ENCODE peak calls at places on chromosomes 6 and 20, in six cellular contexts. N is PC-3, K is astrocyte, I is MM.1S, Z is IMR-90, U is NT2/D1. D is an unnamed sample.

GRCh38 chr6:11918739-11919605 is 93.1 kb upstream of the HIVEP1 start:
- DNase-seq in N (no peak), Z (peak; percentile 53), U (no peak), K (no peak), I (no peak), D (no peak)

GRCh38 chr6:14119764-14120163 is 2.2 kb downstream of the CD83 start:
- DNase-seq in K (no peak), U (no peak), Z (no peak), N (no peak), I (no peak), D (no peak)

GRCh38 chr20:24892522-24892921 is 56.5 kb upstream of the CST7 start:
- DNase-seq in Z (no peak), I (no peak), K (no peak), N (no peak), U (no peak), D (no peak)

GRCh38 chr6:167748046-167748445 is 78.7 kb upstream of the AFDN start:
- DNase-seq in K (no peak), Z (no peak), N (no peak), U (no peak), I (no peak), D (no peak)

GRCh38 chr6:53301801-53302537 is 46.8 kb downstream of the ELOVL5 start:
- DNase-seq in I (no peak), N (peak; percentile 44), U (no peak), K (no peak), Z (no peak), D (no peak)

GRCh38 chr20:5078399-5078958 is 41.3 kb downstream of the PCNA start:
- DNase-seq in K (no peak), I (peak; percentile 97), U (no peak), N (peak; percentile 33), Z (peak; percentile 66), D (no peak)

GRCh38 chr6:41269716-41270115 is 16.8 kb downstream of the TREM1 start:
- DNase-seq in K (no peak), I (no peak), N (no peak), Z (no peak), U (no peak), D (no peak)

GRCh38 chr6:82741996-82742385 is 323.6 kb downstream of the UBE3D start:
- DNase-seq in Z (no peak), K (no peak), N (no peak), I (no peak), U (no peak), D (no peak)

GRCh38 chr20:40339661-40340449 is 349.2 kb downstream of the MAFB start:
- DNase-seq in K (no peak), N (no peak), Z (no peak), U (no peak), I (no peak), D (no peak)

GRCh38 chr6:72580281-72580940 is 41.5 kb upstream of the KCNQ5 start:
- DNase-seq in Z (peak; percentile 88), K (peak; percentile 78), I (peak; percentile 44), N (peak; percentile 68), U (no peak), D (peak; percentile 17)

GRCh38 chr6:169746556-169746955 is 4.8 kb downstream of the DYNLT2 start:
- DNase-seq in Z (no peak), K (no peak), N (no peak), I (no peak), U (no peak), D (no peak)

GRCh38 chr6:38997128-38997761 is 51.3 kb upstream of the GLP1R start:
- DNase-seq in Z (peak; percentile 12), N (peak; percentile 36), U (peak; percentile 36), K (no peak), I (no peak), D (no peak)

GRCh38 chr6:114194362-114195343 is 148.2 kb downstream of the HS3ST5 start:
- DNase-seq in U (no peak), I (no peak), N (no peak), K (peak; percentile 62), Z (peak; percentile 0), D (no peak)

GRCh38 chr6:61134028-61134427 is 1152.0 kb downstream of the KHDRBS2 start:
- DNase-seq in N (no peak), Z (no peak), U (no peak), K (no peak), I (no peak), D (no peak)

GRCh38 chr20:39302312-39302711 is 340.2 kb downstream of the DHX35 start:
- DNase-seq in I (no peak), K (no peak), N (no peak), Z (no peak), U (no peak), D (no peak)

GRCh38 chr20:61976650-61977332 is 88.9 kb downstream of the TAF4 start:
- DNase-seq in Z (no peak), N (no peak), I (no peak), U (no peak), K (no peak), D (no peak)

DNA sequence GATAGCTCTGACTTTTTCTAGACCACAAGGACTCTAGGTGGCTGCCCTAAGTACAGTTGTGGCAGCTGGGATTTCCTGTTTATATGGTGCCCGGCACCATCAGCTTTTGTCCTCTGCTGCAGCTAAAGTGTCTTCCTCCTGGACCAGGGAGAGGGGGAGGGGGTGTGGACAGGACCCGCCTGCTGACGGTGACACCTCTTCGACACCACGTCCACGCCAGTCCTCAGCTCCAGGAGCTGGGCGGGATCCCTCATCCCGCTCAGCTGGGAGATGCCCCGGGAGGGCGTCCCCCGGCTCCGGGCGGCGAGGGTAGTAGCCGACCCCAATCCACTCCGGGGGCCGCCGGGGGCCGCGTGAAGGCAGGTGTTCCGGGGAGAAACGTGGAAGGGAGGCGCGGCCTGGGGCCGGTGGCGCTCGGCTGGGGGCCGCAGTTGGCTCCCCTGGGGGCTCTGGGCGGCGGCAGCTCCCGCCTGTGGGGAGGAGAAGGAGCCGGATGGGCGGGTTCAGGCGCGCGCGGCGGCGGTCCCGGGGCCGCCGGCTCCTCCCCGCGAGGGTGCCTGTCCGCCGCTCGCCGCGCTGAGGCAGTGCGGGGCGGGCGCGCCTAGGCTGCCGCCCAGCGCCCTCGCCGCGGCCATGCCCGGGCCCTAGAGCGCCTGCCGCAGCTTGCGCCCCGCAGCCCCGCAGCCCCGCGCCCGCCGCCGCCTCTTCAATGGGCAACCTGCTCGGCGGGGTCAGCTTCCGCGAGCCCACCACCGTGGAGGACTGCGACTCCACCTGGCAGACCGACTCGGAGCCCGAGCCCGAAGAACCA is at the start of gene OGFRL1:
- DNase-seq in Z (peak; percentile 53), K (peak; percentile 49), I (peak; percentile 89), N (peak; percentile 69), U (no peak), D (no peak)
- H3K9ac ChIP-seq in Z (peak within 1 kb of the TSS; percentile 64), K (peak within 1 kb of the TSS; percentile 79), I (peak within 1 kb of the TSS; percentile 93), N (peak within 1 kb of the TSS; percentile 47), U (peak within 1 kb of the TSS; percentile 79), D (peak within 1 kb of the TSS; percentile 76)

GRCh38 chr6:73870907-73871306 is 174.9 kb downstream of the CD109 start:
- DNase-seq in N (peak; percentile 75), Z (no peak), I (no peak), K (no peak), U (no peak), D (no peak)
- H3K4me3 ChIP-seq in N (no peak overlapping the region), Z (no peak overlapping the region), I (no peak overlapping the region), K (no peak overlapping the region), U (no peak overlapping the region), D (no peak overlapping the region)

GRCh38 chr6:143555582-143555981 is 44.1 kb upstream of the FUCA2 start:
- DNase-seq in N (no peak), U (no peak), I (no peak), K (no peak), Z (no peak), D (no peak)
- H3K9ac ChIP-seq in N (no peak overlapping the region), U (no peak overlapping the region), I (no peak overlapping the region), K (peak overlapping the region; percentile 19), Z (no peak overlapping the region), D (no peak overlapping the region)

DNA sequence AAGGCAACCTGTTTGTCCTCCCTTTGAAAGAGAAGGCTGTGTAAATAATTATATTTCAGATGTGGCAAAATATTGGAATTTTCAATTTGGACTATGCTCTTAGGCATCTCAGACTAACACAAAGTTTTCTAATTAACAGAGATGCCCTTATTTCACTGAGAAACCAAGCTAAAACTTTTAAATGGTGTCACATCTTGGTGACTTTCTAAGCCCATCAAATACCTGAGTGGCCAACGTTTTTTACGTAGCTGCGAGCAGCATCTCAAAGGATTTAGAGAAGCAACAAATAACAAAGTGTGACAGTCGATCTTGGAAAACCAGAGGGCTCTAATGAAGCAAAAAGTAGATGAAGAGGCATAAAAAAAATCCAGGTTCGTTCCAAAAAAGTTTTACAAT is 3.4 kb upstream of the HEY2 start:
- DNase-seq in N (no peak), I (no peak), K (no peak), Z (no peak), U (no peak), D (no peak)
- H3K4me3 ChIP-seq in N (no peak overlapping the region), I (no peak overlapping the region), K (peak overlapping the region; percentile 70), Z (no peak overlapping the region), U (no peak overlapping the region), D (no peak overlapping the region)

DNA sequence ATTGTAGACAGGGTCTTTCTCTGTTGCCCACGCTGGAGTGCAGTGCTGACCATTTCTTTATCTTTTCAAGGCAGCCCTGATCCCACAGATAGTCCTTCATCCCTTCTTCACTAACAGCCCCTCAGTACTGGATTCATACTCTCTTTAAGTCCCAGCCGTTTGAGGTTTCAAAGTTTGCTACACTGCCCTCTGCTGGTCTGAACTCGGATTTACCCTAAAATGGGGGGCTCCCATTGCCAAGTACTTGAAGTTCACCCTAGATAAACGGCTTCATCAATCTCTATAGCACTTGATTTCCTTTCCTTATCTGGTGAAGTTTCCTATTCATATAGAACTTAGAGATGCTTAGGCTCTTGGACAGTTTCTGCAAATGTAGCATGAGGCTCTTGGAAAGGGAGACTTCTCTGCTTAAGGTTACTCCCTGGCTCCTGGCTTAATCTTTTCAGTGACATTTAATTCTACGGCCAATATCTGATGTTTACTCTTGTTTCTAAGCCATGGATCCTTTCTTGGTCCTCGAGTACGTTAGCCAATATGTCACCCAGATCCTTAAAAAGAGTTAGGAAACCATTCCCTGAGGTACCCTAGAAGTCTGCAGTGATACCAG is 21.4 kb upstream of the PREP start:
- DNase-seq in K (peak; percentile 26), I (peak; percentile 64), Z (peak; percentile 63), U (peak; percentile 62), N (peak; percentile 70), D (no peak)
- H3K9ac ChIP-seq in K (no peak overlapping the region), I (no peak overlapping the region), Z (no peak overlapping the region), U (no peak overlapping the region), N (no peak overlapping the region), D (no peak overlapping the region)

GRCh38 chr20:257419-257818 is at the start of gene DEFB132:
- DNase-seq in I (no peak), N (no peak), Z (no peak), K (no peak), U (no peak), D (no peak)

GRCh38 chr20:258269-258858 is 840 bp downstream of the DEFB132 start:
- DNase-seq in I (no peak), Z (no peak), N (no peak), K (no peak), U (no peak), D (no peak)

GRCh38 chr20:251352-251751 is 6.2 kb upstream of the DEFB132 start:
- DNase-seq in U (peak; percentile 39), Z (no peak), N (no peak), I (no peak), K (no peak), D (no peak)

GRCh38 chr20:252801-253200 is 4.7 kb upstream of the DEFB132 start:
- DNase-seq in U (no peak), Z (no peak), N (no peak), I (no peak), K (no peak), D (no peak)
- H3K4me3 ChIP-seq in U (no peak overlapping the region), Z (no peak overlapping the region), N (no peak overlapping the region), I (no peak overlapping the region), K (no peak overlapping the region), D (no peak overlapping the region)

D was measured in keratinocyte.